ENCODE peak calls at places on chromosomes 16 and 17, in seven cellular contexts. Q is naive thymus-derived CD4-positive, alpha-beta T cell; Y is T-helper 2 cell; X is posterior vena cava; D is left ventricle myocardium inferior; T is naive thymus-derived CD8-positive, alpha-beta T cell; I is stimulated activated CD4-positive, alpha-beta T cell treated with anti-CD3 and anti-CD28 coated beads, Interleukin-12 subunit alpha, Interleukin-12 subunit beta, amount 100 ng/mL, for 24 hours. J is an unnamed sample.

GRCh38 chr17:41347872-41348760 is 2.5 kb downstream of the KRT33A start:
- DNase-seq in X (no peak), I (no peak), T (no peak), Q (no peak), Y (no peak), D (no peak), J (no peak)

GRCh38 chr17:67469208-67469980 is 92.3 kb downstream of the PITPNC1 start:
- DNase-seq in T (peak), Q (no peak), I (no peak), Y (no peak), X (no peak), D (no peak), J (no peak)

GRCh38 chr17:80246726-80247125 is 13.9 kb upstream of the RNF213 start:
- DNase-seq in D (no peak), X (no peak), Q (no peak), I (no peak), Y (no peak), T (no peak), J (peak)

GRCh38 chr16:86609115-86609514 is 30.8 kb downstream of the FOXL1 start:
- DNase-seq in X (no peak), T (no peak), I (no peak), Q (no peak), Y (no peak), D (no peak), J (no peak)

GRCh38 chr17:43211480-43212402 is at the start of gene TMEM106A:
- DNase-seq in D (peak), Q (peak), T (peak), Y (peak), I (peak), X (peak), J (peak)

GRCh38 chr16:51818342-51818944 is 667.4 kb upstream of the SALL1 start:
- DNase-seq in T (no peak), X (no peak), I (peak), Q (no peak), D (peak), Y (peak), J (no peak)

GRCh38 chr17:38673714-38674012 is 1.1 kb downstream of the EPOP start:
- DNase-seq in Y (peak), T (no peak), Q (no peak), I (no peak), D (peak), X (peak), J (no peak)

GRCh38 chr16:85614338-85615013 is 1.4 kb downstream of the GSE1 start:
- DNase-seq in D (no peak), I (no peak), T (no peak), X (no peak), Q (peak), Y (no peak), J (peak)

GRCh38 chr16:72620348-72620747 is 427.6 kb downstream of the ZFHX3 start:
- DNase-seq in Q (no peak), I (no peak), X (no peak), D (no peak), Y (no peak), T (no peak), J (no peak)

GRCh38 chr17:82101301-82101715 is 3.3 kb upstream of the FASN start:
- DNase-seq in Y (no peak), T (no peak), Q (no peak), I (no peak), D (no peak), X (no peak), J (no peak)

GRCh38 chr16:66984902-66985311 is 3.5 kb upstream of the CES4A start:
- DNase-seq in Q (no peak), Y (peak), X (no peak), T (no peak), D (no peak), I (peak), J (no peak)

GRCh38 chr17:43517161-43517560 is 29.0 kb downstream of the ETV4 start:
- DNase-seq in X (no peak), Q (no peak), D (no peak), T (no peak), I (no peak), Y (peak), J (no peak)

J was measured in spleen.